ENCODE peak calls at places on chromosomes 13 and 19, in nine cellular contexts. B is fibroblast of lung; L is CD4-positive, alpha-beta T cell; T is heart left ventricle; R is neuronal stem cell; A is suprapubic skin; V is upper lobe of left lung; E is transverse colon; Z is body of pancreas. X is an unnamed sample.

GRCh38 chr13:37134411-37135041 is 29.1 kb upstream of the CSNK1A1L start:
- DNase-seq in A (no peak), E (no peak), L (no peak), T (no peak), Z (no peak), R (no peak), V (no peak), B (peak; percentile 82), X (no peak)

GRCh38 chr19:6220385-6221191 is 59.2 kb downstream of the MLLT1 start:
- DNase-seq in V (peak; percentile 85), A (no peak), E (peak; percentile 47), R (no peak), B (peak; percentile 72), L (no peak), Z (peak; percentile 33), T (no peak), X (peak; percentile 85)

GRCh38 chr19:50230379-50231351 is 27.2 kb downstream of the MYH14 start:
- DNase-seq in T (peak; percentile 43), L (no peak), Z (no peak), V (peak; percentile 67), R (no peak), A (no peak), B (no peak), E (no peak), X (no peak)

GRCh38 chr13:113901231-113901630 is 37.4 kb upstream of the GAS6 start:
- DNase-seq in V (no peak), R (no peak), L (no peak), E (no peak), T (no peak), Z (no peak), B (no peak), A (no peak), X (no peak)

GRCh38 chr13:66077286-66077685 is 1152.8 kb downstream of the PCDH9 start:
- DNase-seq in V (no peak), E (no peak), A (no peak), L (no peak), B (peak; percentile 22), R (no peak), Z (no peak), T (no peak), X (no peak)

GRCh38 chr19:30884146-30884812 is 465.0 kb downstream of the TSHZ3 start:
- DNase-seq in E (no peak), Z (no peak), A (no peak), B (no peak), L (no peak), T (no peak), V (peak; percentile 51), R (no peak), X (no peak)

GRCh38 chr13:105702441-105702840 is 833.0 kb downstream of the EFNB2 start:
- DNase-seq in V (no peak), A (no peak), L (no peak), R (no peak), Z (peak; percentile 30), B (peak; percentile 1), T (no peak), E (no peak), X (no peak)

GRCh38 chr13:77184455-77184854 is 142.4 kb downstream of the MYCBP2 start:
- DNase-seq in A (no peak), E (no peak), T (no peak), V (no peak), Z (no peak), L (no peak), R (no peak), B (no peak), X (no peak)

DNA sequence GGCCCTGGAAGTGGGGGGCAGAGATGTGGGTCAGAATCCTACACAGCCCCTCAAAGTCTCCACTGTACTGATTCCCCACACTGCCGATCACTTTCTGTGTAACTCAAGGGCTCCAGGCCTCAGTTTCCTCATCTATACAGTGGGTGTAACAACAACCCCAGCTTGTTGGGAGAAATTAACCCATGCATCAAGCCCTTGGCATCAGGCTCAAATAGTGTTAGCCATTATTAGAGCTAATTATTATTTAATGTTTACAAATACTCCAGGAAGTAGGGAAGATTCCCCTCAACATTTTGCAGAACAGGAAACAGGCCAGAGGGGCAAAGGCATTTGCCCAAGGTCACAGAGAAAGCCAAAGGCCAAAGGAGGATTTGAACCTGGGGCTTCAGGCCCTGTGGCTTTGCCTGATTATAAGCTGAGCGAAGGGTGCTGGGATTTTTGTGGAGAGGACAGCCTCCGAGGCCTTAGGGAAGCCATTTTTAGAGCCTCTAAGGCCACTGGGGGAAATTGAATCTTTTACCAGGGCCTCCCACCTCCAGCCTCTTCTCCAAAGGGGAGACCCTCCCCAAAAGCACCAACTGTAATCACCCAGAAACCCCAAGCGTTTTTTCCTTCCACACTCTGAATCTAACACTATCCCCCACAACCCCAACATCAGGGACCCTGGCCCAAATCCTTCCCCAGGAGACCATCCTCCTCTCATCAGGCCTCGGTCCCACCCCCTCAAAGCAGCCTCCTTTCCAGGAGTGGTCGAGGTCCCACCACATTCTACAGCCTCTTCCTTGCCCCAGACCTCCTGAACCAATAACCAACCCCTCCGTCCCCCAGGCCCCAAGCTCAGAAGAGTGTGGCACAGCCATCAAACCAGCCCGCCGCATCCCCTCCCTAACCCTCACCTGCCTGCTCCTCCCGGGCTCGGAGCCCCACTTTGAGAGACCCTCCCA is 1.1 kb downstream of the FKBP8 start:
- DNase-seq in T (no peak), A (no peak), Z (no peak), L (no peak), B (no peak), E (no peak), V (no peak), R (no peak), X (no peak)
- H3K27ac ChIP-seq in T (peak overlapping the region; percentile 92), A (peak overlapping the region; percentile 90), Z (peak overlapping the region; percentile 50), L (peak overlapping the region; percentile 65), B (peak overlapping the region; percentile 64), E (peak overlapping the region; percentile 89), V (peak overlapping the region; percentile 92), R (no peak overlapping the region), X (peak overlapping the region; percentile 82)

DNA sequence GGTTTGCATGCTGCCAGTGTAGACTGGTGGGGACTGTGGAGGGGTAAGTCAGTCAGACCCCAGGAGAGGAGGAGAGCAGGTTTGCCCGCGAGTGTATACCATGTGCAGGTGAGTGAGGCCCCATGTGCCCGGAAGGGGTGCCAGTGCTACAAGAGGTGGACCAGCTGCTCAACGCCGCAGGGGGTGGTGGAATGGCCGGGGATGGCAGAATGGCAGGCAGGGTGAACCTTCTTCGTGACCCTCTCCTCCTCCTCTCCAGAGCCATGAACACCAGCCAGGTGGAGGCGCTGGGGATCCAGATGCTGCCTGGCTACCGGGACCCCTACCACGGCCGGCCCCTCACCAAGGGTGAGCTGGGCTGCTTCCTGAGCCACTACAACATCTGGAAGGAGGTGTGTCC is 22.2 kb downstream of the COLGALT1 start:
- DNase-seq in B (no peak), E (no peak), Z (no peak), V (no peak), T (no peak), A (no peak), L (no peak), R (no peak), X (no peak)
- H3K27ac ChIP-seq in B (no peak overlapping the region), E (no peak overlapping the region), Z (no peak overlapping the region), V (no peak overlapping the region), T (no peak overlapping the region), A (no peak overlapping the region), L (no peak overlapping the region), R (no peak overlapping the region), X (no peak overlapping the region)

GRCh38 chr13:50644081-50644871 is 199.2 kb downstream of the DLEU7 start:
- DNase-seq in Z (no peak), L (no peak), V (no peak), B (no peak), R (no peak), E (no peak), T (no peak), A (no peak), X (no peak)

GRCh38 chr13:50650478-50650877 is 193.0 kb downstream of the DLEU7 start:
- DNase-seq in L (no peak), R (no peak), E (no peak), V (no peak), A (no peak), B (no peak), T (no peak), Z (no peak), X (no peak)

GRCh38 chr13:50643055-50643454 is 200.4 kb downstream of the DLEU7 start:
- DNase-seq in B (no peak), Z (no peak), A (no peak), V (no peak), R (no peak), L (no peak), E (no peak), T (no peak), X (no peak)

GRCh38 chr13:50645092-50645491 is 198.4 kb downstream of the DLEU7 start:
- DNase-seq in E (no peak), B (no peak), T (no peak), A (no peak), R (no peak), Z (no peak), V (no peak), L (no peak), X (no peak)

GRCh38 chr13:50646070-50646469 is 197.4 kb downstream of the DLEU7 start:
- DNase-seq in R (no peak), V (no peak), A (no peak), B (no peak), E (no peak), Z (no peak), L (no peak), T (no peak), X (no peak)
- H3K27ac ChIP-seq in R (no peak overlapping the region), V (no peak overlapping the region), A (no peak overlapping the region), B (no peak overlapping the region), E (no peak overlapping the region), Z (no peak overlapping the region), L (no peak overlapping the region), T (no peak overlapping the region), X (no peak overlapping the region)

GRCh38 chr13:98528663-98529064 is 48.2 kb downstream of the STK24 start:
- DNase-seq in E (no peak), V (no peak), R (no peak), A (no peak), Z (no peak), B (peak; percentile 43), T (peak; percentile 68), L (no peak), X (no peak)

GRCh38 chr13:98527526-98527925 is 49.4 kb downstream of the STK24 start:
- DNase-seq in A (no peak), B (no peak), L (no peak), V (peak; percentile 60), R (no peak), E (no peak), Z (no peak), T (no peak), X (no peak)

GRCh38 chr13:98532254-98532653 is 44.7 kb downstream of the STK24 start:
- DNase-seq in T (no peak), L (no peak), E (no peak), B (no peak), A (no peak), R (no peak), V (no peak), Z (no peak), X (no peak)

GRCh38 chr13:98530236-98530635 is 46.7 kb downstream of the STK24 start:
- DNase-seq in V (no peak), L (no peak), E (no peak), B (no peak), T (no peak), R (no peak), Z (no peak), A (no peak), X (no peak)

DNA sequence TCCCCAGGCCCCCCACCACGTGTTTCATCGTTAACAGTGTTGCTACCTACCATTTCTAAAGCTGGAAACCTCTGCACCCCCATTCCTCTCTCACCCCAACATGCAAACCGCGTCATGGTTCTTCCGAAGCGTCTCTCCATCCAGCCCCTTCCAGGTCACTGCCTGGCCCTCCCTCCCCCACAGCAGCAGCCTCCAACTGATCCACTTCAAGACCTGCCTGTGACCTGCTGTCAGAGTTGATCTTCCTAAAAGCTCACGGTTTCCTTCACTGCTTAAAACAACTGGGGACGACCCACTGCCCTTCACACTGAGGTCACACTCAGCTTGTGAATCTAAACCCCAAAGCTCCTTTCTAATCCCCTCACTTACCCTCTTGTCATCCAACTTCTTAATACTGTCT is 47.7 kb downstream of the STK24 start:
- DNase-seq in B (no peak), T (no peak), V (no peak), Z (no peak), R (no peak), A (no peak), L (no peak), E (no peak), X (no peak)
- H3K27ac ChIP-seq in B (no peak overlapping the region), T (no peak overlapping the region), V (no peak overlapping the region), Z (no peak overlapping the region), R (no peak overlapping the region), A (no peak overlapping the region), L (no peak overlapping the region), E (no peak overlapping the region), X (no peak overlapping the region)

X was measured in ovary.